ENCODE peak calls at places on chromosome 7, in nine cellular contexts. D is ecto neural progenitor cell; C is stimulated activated CD4-positive, alpha-beta T cell treated with anti-CD3 and anti-CD28 coated beads, Interleukin-15, amount 100 ng/mL, for 24 hours; R is tibial artery; M is AG08395; A is hippocampal formation; U is keratinocyte; G is left ventricle myocardium inferior; I is H7. O is an unnamed sample.

GRCh38 chr7:82406937-82407336 is 36.6 kb downstream of the CACNA2D1 start:
- DNase-seq in A (no peak), I (no peak), G (no peak), U (no peak), M (no peak), R (no peak), C (no peak), D (no peak), O (no peak)

GRCh38 chr7:90857595-90857994 is 261.5 kb downstream of the CDK14 start:
- DNase-seq in G (no peak), D (no peak), C (no peak), U (no peak), A (no peak), I (no peak), M (no peak), R (no peak), O (no peak)

GRCh38 chr7:139423091-139423490 is 60.4 kb downstream of the KLRG2 start:
- DNase-seq in U (no peak), R (no peak), G (no peak), I (no peak), D (no peak), C (no peak), A (peak; percentile 51), M (no peak), O (no peak)

GRCh38 chr7:803243-803635 is 29.0 kb upstream of the SUN1 start:
- DNase-seq in A (no peak), I (no peak), D (no peak), M (no peak), C (no peak), R (no peak), G (no peak), U (no peak), O (no peak)

GRCh38 chr7:90178592-90179279 is 24.5 kb downstream of the STEAP1 start:
- DNase-seq in D (no peak), G (no peak), R (no peak), C (peak; percentile 21), M (peak; percentile 76), U (peak; percentile 60), I (no peak), A (no peak), O (no peak)

GRCh38 chr7:1458676-1459511 is at the start of gene MICALL2:
- DNase-seq in G (peak; percentile 78), C (peak; percentile 48), I (peak; percentile 88), A (no peak), R (peak; percentile 95), U (no peak), M (peak; percentile 96), D (peak; percentile 66), O (peak; percentile 96)

GRCh38 chr7:73433924-73434700 is 534 bp downstream of the FZD9 start:
- DNase-seq in I (peak; percentile 82), R (no peak), D (no peak), G (no peak), U (no peak), C (peak; percentile 40), M (no peak), A (no peak), O (no peak)

GRCh38 chr7:134669845-134670373 is 23.3 kb downstream of the BPGM start:
- DNase-seq in M (peak; percentile 70), U (peak; percentile 91), I (no peak), G (no peak), C (peak; percentile 79), D (no peak), A (no peak), R (peak; percentile 67), O (no peak)

GRCh38 chr7:16918288-16918895 is 36.6 kb upstream of the AGR3 start:
- DNase-seq in U (no peak), C (peak; percentile 33), D (no peak), G (no peak), I (no peak), M (peak; percentile 20), A (peak; percentile 51), R (no peak), O (no peak)

GRCh38 chr7:133512560-133512959 is 259.7 kb downstream of the EXOC4 start:
- DNase-seq in A (no peak), I (no peak), M (no peak), R (no peak), U (no peak), C (no peak), D (no peak), G (no peak), O (no peak)

GRCh38 chr7:142554555-142555532 is 194.4 kb upstream of the PRSS1 start:
- DNase-seq in D (no peak), U (no peak), M (no peak), G (no peak), C (no peak), A (no peak), I (no peak), R (no peak), O (no peak)

GRCh38 chr7:16028103-16028502 is 341.6 kb upstream of the MEOX2 start:
- DNase-seq in I (no peak), U (no peak), D (no peak), G (no peak), R (no peak), C (no peak), A (no peak), M (peak; percentile 82), O (no peak)

GRCh38 chr7:94223375-94224084 is 171.2 kb upstream of the COL1A2 start:
- DNase-seq in A (no peak), D (peak; percentile 69), C (no peak), M (peak; percentile 59), R (no peak), U (no peak), G (no peak), I (peak; percentile 18), O (no peak)

GRCh38 chr7:15130666-15131541 is 228.4 kb upstream of the DGKB start:
- DNase-seq in D (no peak), G (no peak), C (no peak), R (no peak), A (no peak), U (peak; percentile 7), M (peak; percentile 25), I (no peak), O (no peak)

GRCh38 chr7:151115121-151115835 is 29.0 kb downstream of the AGAP3 start:
- DNase-seq in A (no peak), D (peak; percentile 70), G (no peak), M (peak; percentile 32), U (no peak), I (peak; percentile 91), R (no peak), C (peak; percentile 63), O (no peak)

GRCh38 chr7:44187636-44188416 is 1.4 kb downstream of the GCK start:
- DNase-seq in I (no peak), G (no peak), U (no peak), A (no peak), M (no peak), R (no peak), C (no peak), D (no peak), O (no peak)

O was measured in 8988T.